ENCODE peak calls at places on chromosomes 13 and 19, in ten cellular contexts. O is IMR-90, I is Peyer's patch, F is A549, Y is heart left ventricle, V is ovary, G is body of pancreas, Q is testis, S is sigmoid colon, U is transverse colon. T is an unnamed sample.

GRCh38 chr19:47110521-47111080 is 3.0 kb downstream of the ZC3H4 start:
- DNase-seq in O (no peak), I (peak; percentile 76), F (no peak), Y (no peak), V (no peak), G (no peak), Q (no peak), S (no peak), U (no peak), T (no peak)

GRCh38 chr19:17751103-17751911 is at the start of gene FCHO1:
- DNase-seq in O (no peak), I (peak; percentile 95), F (no peak), Y (no peak), V (no peak), G (peak; percentile 55), Q (no peak), S (peak; percentile 71), U (peak; percentile 80), T (no peak)

GRCh38 chr13:113209336-113209879 is at the start of gene CUL4A:
- DNase-seq in O (peak; percentile 60), I (peak; percentile 89), F (peak; percentile 38), Y (peak; percentile 87), V (peak; percentile 83), G (peak; percentile 82), Q (peak; percentile 84), S (peak; percentile 88), U (peak; percentile 86), T (peak; percentile 83)

GRCh38 chr19:14343286-14343685 is 38.0 kb upstream of the ADGRE5 start:
- DNase-seq in O (no peak), I (peak; percentile 64), F (no peak), Y (peak; percentile 32), V (no peak), G (no peak), Q (peak; percentile 23), S (no peak), U (no peak), T (no peak)

GRCh38 chr19:50514346-50515167 is 844 bp upstream of the ASPDH start:
- DNase-seq in O (no peak), I (no peak), F (no peak), Y (no peak), V (no peak), G (no peak), Q (no peak), S (peak; percentile 28), U (no peak), T (no peak)

GRCh38 chr13:73667756-73668155 is 466.4 kb downstream of the KLF12 start:
- DNase-seq in O (no peak), I (no peak), F (no peak), Y (peak; percentile 34), V (no peak), G (peak; percentile 29), Q (no peak), S (no peak), U (no peak), T (no peak)

GRCh38 chr13:26760835-26761582 is 423 bp upstream of the GPR12 start:
- DNase-seq in O (no peak), I (no peak), F (no peak), Y (no peak), V (no peak), G (no peak), Q (no peak), S (no peak), U (no peak), T (no peak)

GRCh38 chr19:29560313-29561075 is 34.7 kb downstream of the VSTM2B start:
- DNase-seq in O (no peak), I (no peak), F (no peak), Y (no peak), V (no peak), G (no peak), Q (no peak), S (no peak), U (no peak), T (no peak)

GRCh38 chr19:43767818-43768217 is 13.0 kb downstream of the KCNN4 start:
- DNase-seq in O (no peak), I (no peak), F (no peak), Y (no peak), V (no peak), G (no peak), Q (no peak), S (no peak), U (no peak), T (no peak)
- H3K4me1 ChIP-seq in O (peaks cover 14% of the 10 kb centered on the region), I (peaks cover 19% of the 10 kb centered on the region), F (peaks cover 38% of the 10 kb centered on the region), Y (no peaks in the 10 kb centered on the region), V (no peaks in the 10 kb centered on the region), G (no peaks in the 10 kb centered on the region), Q (no peaks in the 10 kb centered on the region), S (no peaks in the 10 kb centered on the region), U (peaks cover 33% of the 10 kb centered on the region), T (peaks cover 24% of the 10 kb centered on the region)

GRCh38 chr19:48796468-48797083 is 14.3 kb downstream of the BCAT2 start:
- DNase-seq in O (no peak), I (no peak), F (no peak), Y (no peak), V (peak; percentile 44), G (no peak), Q (no peak), S (no peak), U (no peak), T (no peak)

GRCh38 chr19:48795855-48796142 is 15.0 kb downstream of the BCAT2 start:
- DNase-seq in O (no peak), I (peak; percentile 54), F (no peak), Y (peak; percentile 50), V (peak; percentile 61), G (no peak), Q (peak; percentile 62), S (peak; percentile 88), U (peak; percentile 29), T (no peak)

GRCh38 chr19:48797103-48797502 is 13.7 kb downstream of the BCAT2 start:
- DNase-seq in O (no peak), I (no peak), F (no peak), Y (no peak), V (no peak), G (no peak), Q (no peak), S (no peak), U (no peak), T (no peak)

GRCh38 chr19:48794291-48794690 is 16.5 kb downstream of the BCAT2 start:
- DNase-seq in O (no peak), I (no peak), F (no peak), Y (no peak), V (no peak), G (no peak), Q (no peak), S (no peak), U (no peak), T (no peak)

DNA sequence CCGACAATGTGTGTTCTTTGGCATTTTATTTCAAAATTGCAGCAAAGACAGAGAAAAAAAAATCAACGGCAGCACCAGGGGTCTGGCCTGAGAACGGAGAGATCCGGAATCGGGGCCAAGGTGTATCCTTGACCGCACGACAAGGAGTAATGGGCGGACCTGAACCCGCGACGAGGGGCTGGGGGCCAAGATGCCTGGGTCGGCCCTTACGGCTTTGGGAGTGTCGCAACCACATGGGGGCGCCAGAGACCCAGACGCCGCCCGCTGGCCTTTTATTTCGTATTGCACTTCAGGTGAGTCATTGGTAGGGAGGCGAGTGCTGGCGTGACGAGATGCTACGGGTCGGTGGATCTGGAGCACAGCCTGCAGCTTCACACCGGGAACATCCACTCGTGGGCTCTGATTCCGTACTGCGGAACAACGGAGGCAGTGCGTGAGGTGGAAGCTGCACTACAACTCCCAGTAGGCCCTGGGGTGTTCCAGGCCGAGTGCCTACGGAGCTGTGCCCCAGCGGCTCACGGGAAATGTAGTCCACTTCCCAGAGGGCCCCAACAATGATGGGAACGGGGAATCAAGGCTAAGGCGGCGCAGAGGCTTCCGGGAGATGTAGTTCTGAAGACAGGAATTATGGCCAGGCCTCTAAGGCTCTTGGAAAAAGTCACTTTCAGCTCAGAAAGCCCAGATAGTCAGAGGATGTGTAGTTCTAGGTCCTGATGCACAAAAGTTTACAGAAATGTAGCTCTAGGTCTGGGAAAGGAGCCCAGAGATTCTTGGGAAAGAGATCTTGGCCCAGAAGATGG is 15.6 kb downstream of the BCAT2 start:
- DNase-seq in O (peak; percentile 92), I (peak; percentile 95), F (peak; percentile 98), Y (peak; percentile 95), V (peak; percentile 92), G (peak; percentile 96), Q (peak; percentile 97), S (peak; percentile 97), U (peak; percentile 91), T (peak; percentile 95)
- TF ChIP-seq POLR2A in O (no peak), I (peak; percentile 34), F (no peak), Y (no peak), V (peak; percentile 58), G (peak; percentile 23), Q (no peak), S (no peak), U (peak; percentile 24), T (peak; percentile 12)

GRCh38 chr19:43563816-43564215 is 11.5 kb downstream of the XRCC1 start:
- DNase-seq in O (no peak), I (no peak), F (no peak), Y (no peak), V (no peak), G (no peak), Q (no peak), S (no peak), U (no peak), T (no peak)

GRCh38 chr19:43562698-43563241 is 12.6 kb downstream of the XRCC1 start:
- DNase-seq in O (peak; percentile 76), I (peak; percentile 92), F (no peak), Y (peak; percentile 88), V (peak; percentile 45), G (peak; percentile 84), Q (peak; percentile 60), S (peak; percentile 91), U (peak; percentile 73), T (peak; percentile 90)

GRCh38 chr19:43562211-43562697 is 13.1 kb downstream of the XRCC1 start:
- DNase-seq in O (no peak), I (no peak), F (no peak), Y (no peak), V (no peak), G (no peak), Q (no peak), S (no peak), U (no peak), T (no peak)

GRCh38 chr19:43561144-43561970 is 14.0 kb downstream of the XRCC1 start:
- DNase-seq in O (no peak), I (no peak), F (no peak), Y (no peak), V (no peak), G (no peak), Q (no peak), S (no peak), U (no peak), T (no peak)

DNA sequence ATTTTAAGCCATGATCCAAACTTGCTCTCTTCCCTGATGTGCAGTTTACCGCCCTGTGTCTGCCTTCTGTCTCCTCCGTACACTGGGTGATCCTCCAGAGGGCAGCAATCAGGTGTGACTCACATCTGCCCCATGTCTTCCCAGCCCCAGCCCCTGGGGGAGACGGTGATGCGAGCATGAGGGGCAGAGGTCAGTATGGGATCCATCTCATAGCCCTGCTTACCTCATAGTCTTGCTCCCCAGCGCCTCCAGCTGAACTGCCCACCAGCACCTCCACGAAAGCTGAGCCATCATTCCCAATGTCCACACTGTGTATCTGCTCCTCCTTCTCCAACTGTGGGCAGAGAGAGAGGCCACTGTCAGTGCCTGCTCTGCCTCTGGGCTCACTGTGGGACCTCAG is 14.6 kb downstream of the XRCC1 start:
- DNase-seq in O (peak; percentile 52), I (no peak), F (peak; percentile 62), Y (no peak), V (no peak), G (no peak), Q (no peak), S (no peak), U (no peak), T (no peak)
- TF ChIP-seq CTCF in O (peak; percentile 9), I (no peak), F (peak; percentile 17), Y (no peak), V (no peak), G (no peak), Q (no peak), S (no peak), U (no peak), T (no peak)

GRCh38 chr19:16379521-16380313 is 55.1 kb downstream of the KLF2 start:
- DNase-seq in O (no peak), I (peak; percentile 43), F (no peak), Y (peak; percentile 6), V (peak; percentile 16), G (no peak), Q (no peak), S (peak; percentile 57), U (no peak), T (no peak)
- H3K4me1 ChIP-seq in O (peaks cover 2% of the 10 kb centered on the region), I (peaks cover 15% of the 10 kb centered on the region), F (peaks cover 3% of the 10 kb centered on the region), Y (peaks cover 33% of the 10 kb centered on the region), V (peaks cover 11% of the 10 kb centered on the region), G (no peaks in the 10 kb centered on the region), Q (peaks cover 22% of the 10 kb centered on the region), S (peaks cover 27% of the 10 kb centered on the region), U (peaks cover 7% of the 10 kb centered on the region), T (no peaks in the 10 kb centered on the region)

T was measured in adrenal gland.